ENCODE peak calls at places on chromosomes 2 and 18, in ten cellular contexts. A is Right ventricle myocardium superior; U is sciatic nerve; D is AG08396; Z is mucosa of descending colon; F is NCI-H2171 treated with DMSO at 0.1 percent for 48 hours; N is neural progenitor cell; P is stimulated activated CD4-positive, alpha-beta T cell treated with anti-CD3 and anti-CD28 coated beads, Interleukin-4, amount 100 ng/mL, for 1 hour; G is AG04450; V is cardiac fibroblast. H is an unnamed sample.

GRCh38 chr2:1830936-1831616 is 86.8 kb upstream of the PXDN start:
- DNase-seq in U (peak), N (no peak), F (no peak), P (no peak), V (peak), Z (no peak), D (no peak), A (no peak), G (no peak), H (no peak)

GRCh38 chr2:85302106-85302505 is 25.7 kb downstream of the TGOLN2 start:
- DNase-seq in Z (no peak), G (no peak), A (no peak), V (no peak), F (peak), P (no peak), U (no peak), D (no peak), N (no peak), H (no peak)

GRCh38 chr2:109382946-109383345 is 230.8 kb downstream of the SEPTIN10 start:
- DNase-seq in U (peak), D (peak), A (peak), F (peak), V (peak), P (no peak), Z (no peak), G (no peak), N (no peak), H (no peak)

GRCh38 chr2:200230716-200231115 is 75.8 kb upstream of the SPATS2L start:
- DNase-seq in G (no peak), V (no peak), D (no peak), U (no peak), F (no peak), P (no peak), N (no peak), A (no peak), Z (no peak), H (no peak)

GRCh38 chr2:25342372-25343186 is 854 bp upstream of the DNMT3A start:
- DNase-seq in A (peak), U (peak), N (peak), F (peak), G (peak), V (peak), D (peak), Z (peak), P (peak), H (peak)

GRCh38 chr2:102277202-102277700 is 34.1 kb upstream of the IL1RL1 start:
- DNase-seq in N (peak), F (no peak), Z (no peak), P (no peak), V (no peak), U (no peak), A (no peak), D (no peak), G (no peak), H (no peak)

GRCh38 chr18:24731981-24732380 is 271.5 kb downstream of the HRH4 start:
- DNase-seq in Z (no peak), U (no peak), V (no peak), D (no peak), N (peak), A (no peak), F (no peak), G (no peak), P (no peak), H (no peak)

GRCh38 chr2:98464772-98465310 is 20.2 kb downstream of the INPP4A start:
- DNase-seq in U (no peak), V (no peak), N (no peak), P (no peak), D (no peak), G (no peak), Z (no peak), A (no peak), F (no peak), H (no peak)

H was measured in HAP-1.